ENCODE peak calls at places on chromosomes 11 and 22, in nine cellular contexts. D, W, B, X, C, H, U, V and N are unnamed samples.

GRCh38 chr11:78981153-78981552 is 406.5 kb upstream of the NARS2 start:
- DNase-seq in D (no peak), W (no peak), B (no peak), X (no peak), C (no peak), H (no peak), U (no peak), V (no peak), N (no peak)

GRCh38 chr11:27390959-27391326 is 27.9 kb upstream of the CCDC34 start:
- DNase-seq in D (no peak), W (peak), B (no peak), X (no peak), C (no peak), H (no peak), U (peak), V (peak), N (peak)

GRCh38 chr11:14520902-14521151 is 641 bp upstream of the PSMA1 start:
- DNase-seq in D (no peak), W (no peak), B (no peak), X (no peak), C (no peak), H (no peak), U (no peak), V (no peak), N (no peak)

GRCh38 chr11:128201801-128202200 is 385.6 kb downstream of the ETS1 start:
- DNase-seq in D (no peak), W (no peak), B (no peak), X (no peak), C (no peak), H (peak), U (no peak), V (no peak), N (peak)

GRCh38 chr11:11572386-11572785 is 49.4 kb downstream of the GALNT18 start:
- DNase-seq in D (no peak), W (no peak), B (no peak), X (no peak), C (no peak), H (no peak), U (no peak), V (no peak), N (no peak)

GRCh38 chr11:88384678-88385015 is 47.1 kb upstream of the CTSC start:
- DNase-seq in D (no peak), W (peak), B (no peak), X (no peak), C (no peak), H (no peak), U (peak), V (no peak), N (peak)

GRCh38 chr11:130407978-130408377 is 20.4 kb downstream of the ADAMTS8 start:
- DNase-seq in D (peak), W (peak), B (peak), X (no peak), C (no peak), H (no peak), U (peak), V (peak), N (peak)

GRCh38 chr22:24153353-24153752 is 27.9 kb upstream of the SUSD2 start:
- DNase-seq in D (no peak), W (peak), B (no peak), X (peak), C (peak), H (no peak), U (peak), V (peak), N (peak)

GRCh38 chr11:20035701-20036601 is 124.3 kb downstream of the DBX1 start:
- DNase-seq in D (peak), W (peak), B (peak), X (no peak), C (no peak), H (no peak), U (peak), V (peak), N (peak)

GRCh38 chr11:62600367-62601113 is 1.1 kb downstream of the MTA2 start:
- DNase-seq in D (no peak), W (no peak), B (no peak), X (peak), C (no peak), H (no peak), U (no peak), V (peak), N (no peak)

GRCh38 chr11:13760115-13760514 is 91.6 kb downstream of the FAR1 start:
- DNase-seq in D (no peak), W (no peak), B (peak), X (no peak), C (no peak), H (no peak), U (no peak), V (no peak), N (peak)

GRCh38 chr11:62921573-62922188 is 518 bp upstream of the CHRM1 start:
- DNase-seq in D (no peak), W (no peak), B (no peak), X (peak), C (no peak), H (peak), U (peak), V (no peak), N (no peak)

GRCh38 chr11:33721291-33721840 is 14.9 kb downstream of the CD59 start:
- DNase-seq in D (no peak), W (peak), B (no peak), X (no peak), C (no peak), H (no peak), U (peak), V (peak), N (no peak)

GRCh38 chr22:30272781-30273180 is 6.1 kb upstream of the OSM start:
- DNase-seq in D (no peak), W (no peak), B (no peak), X (no peak), C (no peak), H (no peak), U (no peak), V (no peak), N (no peak)

GRCh38 chr22:44689915-44690524 is 12.0 kb upstream of the PRR5 start:
- DNase-seq in D (no peak), W (no peak), B (no peak), X (no peak), C (no peak), H (no peak), U (no peak), V (no peak), N (no peak)

GRCh38 chr11:76623884-76624419 is 46.6 kb downstream of the LRRC32 start:
- DNase-seq in D (no peak), W (no peak), B (no peak), X (no peak), C (no peak), H (no peak), U (no peak), V (no peak), N (no peak)

GRCh38 chr11:64842851-64843841 is 1.3 kb downstream of the CDC42BPG start:
- DNase-seq in D (peak), W (no peak), B (no peak), X (peak), C (no peak), H (peak), U (no peak), V (no peak), N (peak)

GRCh38 chr22:47063071-47063509 is 300.6 kb downstream of the TBC1D22A start:
- DNase-seq in D (no peak), W (no peak), B (no peak), X (no peak), C (no peak), H (no peak), U (no peak), V (no peak), N (no peak)

GRCh38 chr11:130315354-130315970 is 745 bp upstream of the ZBTB44 start:
- DNase-seq in D (no peak), W (no peak), B (no peak), X (peak), C (peak), H (peak), U (peak), V (no peak), N (no peak)

GRCh38 chr11:47980907-47981621 is 705 bp downstream of the PTPRJ start:
- DNase-seq in D (peak), W (peak), B (no peak), X (peak), C (no peak), H (peak), U (peak), V (peak), N (no peak)

GRCh38 chr22:39526736-39527171 is 5.8 kb downstream of the RPS19BP1 start:
- DNase-seq in D (no peak), W (no peak), B (no peak), X (peak), C (no peak), H (no peak), U (no peak), V (peak), N (no peak)

GRCh38 chr11:44434191-44434590 is 124.3 kb upstream of the ALX4 start:
- DNase-seq in D (no peak), W (no peak), B (no peak), X (no peak), C (no peak), H (no peak), U (no peak), V (no peak), N (no peak)

GRCh38 chr22:32482708-32483107 is 8.1 kb downstream of the FBXO7 start:
- DNase-seq in D (no peak), W (no peak), B (no peak), X (no peak), C (no peak), H (no peak), U (no peak), V (no peak), N (peak)

GRCh38 chr11:74035264-74035663 is 26.4 kb upstream of the UCP3 start:
- DNase-seq in D (no peak), W (peak), B (no peak), X (no peak), C (no peak), H (no peak), U (no peak), V (no peak), N (no peak)

GRCh38 chr11:45771194-45771941 is 33.6 kb upstream of the SLC35C1 start:
- DNase-seq in D (peak), W (peak), B (peak), X (peak), C (peak), H (peak), U (peak), V (peak), N (peak)